ENCODE peak calls at places on chromosomes 3 and 15, in five cellular contexts. One of them, this sample, is unnamed.

GRCh38 chr3:89690649-89691048 is 583.2 kb downstream of the EPHA3 start:
- DNase-seq in pancreas: no peak
- DNase-seq in right atrium auricular region: no peak
- DNase-seq in hepatocyte: no peak
- DNase-seq in foreskin keratinocyte: peak
- DNase-seq in this sample: no peak

GRCh38 chr3:184176377-184177330 is 2.0 kb downstream of the AP2M1 start:
- DNase-seq in hepatocyte: peak
- DNase-seq in pancreas: no peak
- DNase-seq in right atrium auricular region: peak
- DNase-seq in foreskin keratinocyte: peak
- DNase-seq in this sample: peak

GRCh38 chr3:119443179-119443578 is 20.2 kb downstream of the TMEM39A start:
- DNase-seq in pancreas: no peak
- DNase-seq in hepatocyte: no peak
- DNase-seq in foreskin keratinocyte: no peak
- DNase-seq in right atrium auricular region: no peak
- DNase-seq in this sample: no peak

GRCh38 chr3:178078933-178079332 is 457.3 kb upstream of the KCNMB2 start:
- DNase-seq in foreskin keratinocyte: peak
- DNase-seq in hepatocyte: no peak
- DNase-seq in pancreas: no peak
- DNase-seq in right atrium auricular region: no peak
- DNase-seq in this sample: no peak

GRCh38 chr15:67520976-67521769 is at the start of gene C15orf61:
- DNase-seq in right atrium auricular region: peak
- DNase-seq in foreskin keratinocyte: peak
- DNase-seq in pancreas: peak
- DNase-seq in hepatocyte: peak
- DNase-seq in this sample: peak

GRCh38 chr15:41997845-41998244 is 23.0 kb downstream of the PLA2G4E start:
- DNase-seq in pancreas: no peak
- DNase-seq in right atrium auricular region: no peak
- DNase-seq in foreskin keratinocyte: no peak
- DNase-seq in hepatocyte: no peak
- DNase-seq in this sample: no peak

GRCh38 chr3:131083190-131083863 is 56.6 kb downstream of the NEK11 start:
- DNase-seq in hepatocyte: peak
- DNase-seq in pancreas: peak
- DNase-seq in foreskin keratinocyte: no peak
- DNase-seq in right atrium auricular region: no peak
- DNase-seq in this sample: peak

GRCh38 chr15:27747997-27748396 is 351.1 kb downstream of the OCA2 start:
- DNase-seq in foreskin keratinocyte: no peak
- DNase-seq in hepatocyte: no peak
- DNase-seq in pancreas: no peak
- DNase-seq in right atrium auricular region: no peak
- DNase-seq in this sample: no peak

GRCh38 chr15:49918106-49918505 is 200.9 kb downstream of the ATP8B4 start:
- DNase-seq in right atrium auricular region: no peak
- DNase-seq in foreskin keratinocyte: no peak
- DNase-seq in hepatocyte: no peak
- DNase-seq in pancreas: no peak
- DNase-seq in this sample: no peak

GRCh38 chr15:74179983-74180688 is 6.6 kb downstream of the ISLR start:
- DNase-seq in pancreas: no peak
- DNase-seq in foreskin keratinocyte: no peak
- DNase-seq in hepatocyte: no peak
- DNase-seq in right atrium auricular region: no peak
- DNase-seq in this sample: peak

GRCh38 chr3:134039161-134039862 is 9.6 kb upstream of the SLCO2A1 start:
- DNase-seq in pancreas: no peak
- DNase-seq in right atrium auricular region: peak
- DNase-seq in foreskin keratinocyte: no peak
- DNase-seq in hepatocyte: peak
- DNase-seq in this sample: no peak

GRCh38 chr3:72336821-72337479 is 511.3 kb downstream of the SHQ1 start:
- DNase-seq in right atrium auricular region: peak
- DNase-seq in hepatocyte: peak
- DNase-seq in pancreas: peak
- DNase-seq in foreskin keratinocyte: peak
- DNase-seq in this sample: peak

GRCh38 chr15:71748327-71748726 is 62.0 kb upstream of the NR2E3 start:
- DNase-seq in right atrium auricular region: no peak
- DNase-seq in hepatocyte: no peak
- DNase-seq in foreskin keratinocyte: peak
- DNase-seq in pancreas: no peak
- DNase-seq in this sample: no peak

GRCh38 chr3:27847697-27848096 is 125.6 kb upstream of the EOMES start:
- DNase-seq in foreskin keratinocyte: no peak
- DNase-seq in pancreas: no peak
- DNase-seq in hepatocyte: no peak
- DNase-seq in right atrium auricular region: no peak
- DNase-seq in this sample: no peak

GRCh38 chr15:69973102-69973714 is 124.5 kb downstream of the TLE3 start:
- DNase-seq in foreskin keratinocyte: peak
- DNase-seq in pancreas: no peak
- DNase-seq in right atrium auricular region: no peak
- DNase-seq in hepatocyte: peak
- DNase-seq in this sample: no peak

GRCh38 chr3:172515130-172515918 is 7.9 kb downstream of the TNFSF10 start:
- DNase-seq in hepatocyte: no peak
- DNase-seq in pancreas: no peak
- DNase-seq in right atrium auricular region: no peak
- DNase-seq in foreskin keratinocyte: no peak
- DNase-seq in this sample: no peak

GRCh38 chr15:66751579-66751978 is 49.5 kb downstream of the SMAD6 start:
- DNase-seq in foreskin keratinocyte: no peak
- DNase-seq in pancreas: no peak
- DNase-seq in right atrium auricular region: no peak
- DNase-seq in hepatocyte: no peak
- DNase-seq in this sample: no peak

GRCh38 chr3:73558399-73559075 is 66.2 kb downstream of the PDZRN3 start:
- DNase-seq in right atrium auricular region: no peak
- DNase-seq in hepatocyte: no peak
- DNase-seq in pancreas: no peak
- DNase-seq in foreskin keratinocyte: no peak
- DNase-seq in this sample: no peak

GRCh38 chr3:40780341-40780800 is 255.6 kb downstream of the ZNF621 start:
- DNase-seq in right atrium auricular region: peak
- DNase-seq in hepatocyte: peak
- DNase-seq in foreskin keratinocyte: peak
- DNase-seq in pancreas: peak
- DNase-seq in this sample: no peak

GRCh38 chr15:74709011-74709410 is 13.2 kb upstream of the EDC3 start:
- DNase-seq in hepatocyte: no peak
- DNase-seq in pancreas: no peak
- DNase-seq in right atrium auricular region: no peak
- DNase-seq in foreskin keratinocyte: no peak
- DNase-seq in this sample: no peak

GRCh38 chr3:141368925-141369794 is 856 bp downstream of the ZBTB38 start:
- DNase-seq in right atrium auricular region: no peak
- DNase-seq in pancreas: no peak
- DNase-seq in foreskin keratinocyte: peak
- DNase-seq in hepatocyte: peak
- DNase-seq in this sample: no peak

GRCh38 chr15:48625126-48625525 is 20.4 kb downstream of the FBN1 start:
- DNase-seq in hepatocyte: no peak
- DNase-seq in right atrium auricular region: no peak
- DNase-seq in foreskin keratinocyte: no peak
- DNase-seq in pancreas: no peak
- DNase-seq in this sample: no peak

DNA sequence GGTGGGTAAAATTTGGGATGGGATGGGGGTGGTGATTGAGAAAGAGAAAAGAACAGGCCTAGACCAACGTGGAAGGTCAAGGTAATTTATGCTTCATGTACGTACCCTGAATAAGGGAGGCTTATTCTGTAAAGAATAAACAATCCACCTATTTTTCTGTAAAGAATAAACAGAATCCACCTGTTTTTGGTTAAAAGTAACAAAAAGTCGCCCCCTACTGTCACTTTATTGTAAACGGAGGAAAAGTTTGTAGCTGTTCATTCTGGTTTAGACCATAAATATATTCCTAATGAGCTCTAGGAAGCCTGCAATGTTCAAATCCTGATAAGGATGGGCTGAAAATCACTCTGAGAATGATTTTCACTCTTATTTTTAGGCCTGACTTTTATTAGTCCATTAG is 23.5 kb upstream of the SQOR start:
- DNase-seq in right atrium auricular region: no peak
- DNase-seq in pancreas: no peak
- DNase-seq in foreskin keratinocyte: no peak
- DNase-seq in hepatocyte: peak
- DNase-seq in this sample: peak
- H3K27ac ChIP-seq in right atrium auricular region: no peak
- H3K27ac ChIP-seq in pancreas: no peak
- H3K27ac ChIP-seq in foreskin keratinocyte: no peak
- H3K27ac ChIP-seq in hepatocyte: no peak
- H3K27ac ChIP-seq in this sample: no peak

DNA sequence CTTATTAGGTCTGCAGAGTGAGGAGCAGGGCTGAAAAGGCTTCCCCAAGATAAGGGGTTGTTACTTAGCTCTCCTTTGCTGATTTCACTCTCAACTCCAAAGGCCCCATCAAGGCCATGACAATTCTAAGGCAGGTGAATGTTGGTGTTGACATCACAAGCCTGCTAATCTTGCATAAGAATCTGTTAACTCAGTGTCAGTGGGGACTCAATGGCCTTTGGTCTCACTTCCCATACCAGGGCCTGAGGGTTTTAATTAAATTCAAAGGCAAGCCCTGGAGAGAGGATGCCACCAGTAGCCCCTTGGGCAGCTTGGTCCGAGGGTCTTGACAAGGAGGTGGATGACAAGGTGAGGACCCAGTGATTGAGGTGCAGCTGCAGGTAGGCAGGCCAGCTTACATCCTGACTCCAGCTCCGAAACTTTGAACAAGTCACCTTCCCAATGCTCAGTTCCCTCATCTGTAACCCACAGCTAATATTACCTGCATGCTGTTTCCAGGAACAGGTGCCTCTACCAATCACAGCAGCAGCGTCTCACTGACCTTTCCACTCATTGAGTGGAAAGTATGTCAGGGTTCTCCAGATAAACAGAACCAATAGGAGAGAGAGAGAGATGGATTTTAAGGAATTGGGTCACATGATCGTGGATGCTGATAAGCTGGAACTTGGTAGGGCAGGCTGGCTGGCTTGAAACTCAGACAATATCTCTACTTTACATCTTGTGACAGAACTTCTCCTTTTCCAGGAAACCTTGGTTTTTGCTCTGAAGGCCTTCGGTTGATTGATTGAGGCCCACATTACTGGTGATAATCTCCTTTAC is 9.2 kb upstream of the ALAS1 start:
- DNase-seq in foreskin keratinocyte: no peak
- DNase-seq in pancreas: no peak
- DNase-seq in hepatocyte: peak
- DNase-seq in right atrium auricular region: no peak
- DNase-seq in this sample: no peak
- H3K27ac ChIP-seq in foreskin keratinocyte: no peak
- H3K27ac ChIP-seq in pancreas: no peak
- H3K27ac ChIP-seq in hepatocyte: peak
- H3K27ac ChIP-seq in right atrium auricular region: no peak
- H3K27ac ChIP-seq in this sample: no peak

GRCh38 chr3:154125378-154126030 is 4.3 kb downstream of the ARHGEF26 start:
- DNase-seq in foreskin keratinocyte: no peak
- DNase-seq in right atrium auricular region: no peak
- DNase-seq in hepatocyte: no peak
- DNase-seq in pancreas: no peak
- DNase-seq in this sample: no peak

GRCh38 chr3:154120903-154121235 is 321 bp upstream of the ARHGEF26 start:
- DNase-seq in hepatocyte: no peak
- DNase-seq in right atrium auricular region: no peak
- DNase-seq in foreskin keratinocyte: no peak
- DNase-seq in pancreas: no peak
- DNase-seq in this sample: no peak

GRCh38 chr3:154122912-154123559 is 1.8 kb downstream of the ARHGEF26 start:
- DNase-seq in hepatocyte: peak
- DNase-seq in right atrium auricular region: no peak
- DNase-seq in foreskin keratinocyte: peak
- DNase-seq in pancreas: no peak
- DNase-seq in this sample: no peak

GRCh38 chr3:154122096-154122911 is 1.1 kb downstream of the ARHGEF26 start:
- DNase-seq in hepatocyte: peak
- DNase-seq in pancreas: peak
- DNase-seq in foreskin keratinocyte: no peak
- DNase-seq in right atrium auricular region: no peak
- DNase-seq in this sample: peak

GRCh38 chr3:154121236-154122095 is at the start of gene ARHGEF26:
- DNase-seq in hepatocyte: peak
- DNase-seq in right atrium auricular region: peak
- DNase-seq in pancreas: peak
- DNase-seq in foreskin keratinocyte: peak
- DNase-seq in this sample: peak
- H3K27ac ChIP-seq in hepatocyte: peak
- H3K27ac ChIP-seq in right atrium auricular region: peak
- H3K27ac ChIP-seq in pancreas: no peak
- H3K27ac ChIP-seq in foreskin keratinocyte: peak
- H3K27ac ChIP-seq in this sample: no peak

GRCh38 chr3:13045904-13046568 is 27.2 kb downstream of the IQSEC1 start:
- DNase-seq in pancreas: no peak
- DNase-seq in right atrium auricular region: no peak
- DNase-seq in hepatocyte: no peak
- DNase-seq in foreskin keratinocyte: no peak
- DNase-seq in this sample: no peak

GRCh38 chr3:13044496-13045244 is 28.6 kb downstream of the IQSEC1 start:
- DNase-seq in foreskin keratinocyte: no peak
- DNase-seq in hepatocyte: no peak
- DNase-seq in right atrium auricular region: no peak
- DNase-seq in pancreas: no peak
- DNase-seq in this sample: no peak

GRCh38 chr3:13047296-13048165 is 25.7 kb downstream of the IQSEC1 start:
- DNase-seq in foreskin keratinocyte: no peak
- DNase-seq in hepatocyte: no peak
- DNase-seq in right atrium auricular region: no peak
- DNase-seq in pancreas: no peak
- DNase-seq in this sample: no peak

GRCh38 chr3:13045245-13045903 is 27.9 kb downstream of the IQSEC1 start:
- DNase-seq in pancreas: no peak
- DNase-seq in hepatocyte: no peak
- DNase-seq in right atrium auricular region: no peak
- DNase-seq in foreskin keratinocyte: no peak
- DNase-seq in this sample: no peak

DNA sequence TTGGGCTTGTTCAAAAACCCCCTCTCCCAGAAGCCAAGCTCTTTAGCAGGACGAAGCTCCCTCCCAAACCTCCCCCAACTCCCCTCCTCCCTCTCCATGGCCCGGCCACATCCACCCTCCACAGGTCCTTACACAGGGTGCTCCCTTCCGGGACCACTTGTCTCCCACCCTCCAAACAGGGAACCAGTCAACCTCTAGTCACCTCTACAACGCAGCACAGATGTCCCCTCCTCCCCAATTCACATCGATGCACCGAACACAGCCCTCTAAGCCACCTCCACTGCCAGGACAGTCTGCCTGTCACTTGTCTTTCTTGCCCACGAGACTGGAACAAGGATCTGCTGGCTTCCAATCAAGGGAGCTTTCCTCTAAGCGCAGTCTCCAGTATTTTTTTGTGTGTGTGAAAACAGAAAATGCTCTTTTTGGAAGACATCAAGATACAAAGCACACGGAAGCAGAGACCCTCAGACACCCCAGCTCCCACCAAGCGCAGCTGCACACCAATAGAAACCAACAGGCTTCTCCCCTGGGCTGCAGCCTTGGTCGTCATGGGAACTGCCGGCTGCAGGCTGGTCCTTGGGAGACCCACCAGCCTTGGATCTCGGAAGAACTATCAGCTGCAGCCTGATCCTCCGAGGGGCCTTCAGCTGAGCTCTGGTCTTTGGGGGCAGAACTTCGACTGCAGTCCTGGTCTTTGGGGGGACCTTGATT is 26.5 kb downstream of the IQSEC1 start:
- DNase-seq in hepatocyte: no peak
- DNase-seq in foreskin keratinocyte: no peak
- DNase-seq in right atrium auricular region: no peak
- DNase-seq in pancreas: no peak
- DNase-seq in this sample: no peak
- H3K27ac ChIP-seq in hepatocyte: no peak
- H3K27ac ChIP-seq in foreskin keratinocyte: no peak
- H3K27ac ChIP-seq in right atrium auricular region: no peak
- H3K27ac ChIP-seq in pancreas: no peak
- H3K27ac ChIP-seq in this sample: no peak